ENCODE peak calls at places on chromosomes 4 and X, in four cellular contexts. A is cardiac fibroblast, E is iris pigment epithelial cell, C is fibroblast of gingiva. P is an unnamed sample.

GRCh38 chrX:137428251-137428661 is 137.7 kb upstream of the ZIC3 start:
- DNase-seq in A (no peak), E (no peak), C (no peak), P (no peak)

GRCh38 chrX:362351-362750 is 24.4 kb downstream of the PPP2R3B start:
- DNase-seq in A (no peak), E (no peak), C (no peak), P (no peak)

GRCh38 chrX:132219343-132219768 is at the start of gene RAP2C:
- DNase-seq in A (peak), E (peak), C (peak), P (peak)

GRCh38 chrX:78024349-78025108 is 55.1 kb upstream of the PGAM4 start:
- DNase-seq in A (peak), E (peak), C (no peak), P (peak)

GRCh38 chr4:186906722-186907121 is 183.1 kb upstream of the FAT1 start:
- DNase-seq in A (no peak), E (no peak), C (no peak), P (no peak)

GRCh38 chr4:6263541-6264540 is 5.8 kb upstream of the WFS1 start:
- DNase-seq in A (peak), E (peak), C (peak), P (no peak)

GRCh38 chr4:66575024-66575696 is 904.9 kb upstream of the EPHA5 start:
- DNase-seq in A (peak), E (peak), C (peak), P (peak)

GRCh38 chrX:31154941-31155340 is 83.1 kb upstream of the FTHL17 start:
- DNase-seq in A (no peak), E (no peak), C (no peak), P (no peak)

GRCh38 chr4:12729384-12729783 is 754.8 kb downstream of the RAB28 start:
- DNase-seq in A (peak), E (peak), C (no peak), P (no peak)

GRCh38 chr4:6180841-6181631 is 19.3 kb downstream of the JAKMIP1 start:
- DNase-seq in A (no peak), E (no peak), C (no peak), P (no peak)

GRCh38 chr4:602559-602942 is 22.8 kb upstream of the PDE6B start:
- DNase-seq in A (no peak), E (peak), C (no peak), P (no peak)

GRCh38 chrX:47540754-47541538 is 20.1 kb upstream of the ARAF start:
- DNase-seq in A (peak), E (peak), C (peak), P (peak)

GRCh38 chr4:40325406-40326019 is 9.6 kb upstream of the CHRNA9 start:
- DNase-seq in A (peak), E (peak), C (peak), P (no peak)

GRCh38 chr4:48653217-48654014 is 126.7 kb downstream of the FRYL start:
- DNase-seq in A (peak), E (peak), C (peak), P (no peak)

GRCh38 chr4:1783970-1784369 is 9.1 kb upstream of the FGFR3 start:
- DNase-seq in A (no peak), E (no peak), C (no peak), P (no peak)

GRCh38 chr4:81408341-81408740 is 63.4 kb downstream of the RASGEF1B start:
- DNase-seq in A (no peak), E (no peak), C (no peak), P (no peak)

GRCh38 chr4:4761128-4761991 is 98.1 kb upstream of the MSX1 start:
- DNase-seq in A (no peak), E (no peak), C (no peak), P (no peak)

GRCh38 chr4:6348408-6348807 is 78.8 kb downstream of the WFS1 start:
- DNase-seq in A (no peak), E (no peak), C (no peak), P (peak)

P was measured in left lung.